ENCODE peak calls at places on chromosomes 4 and X, in ten cellular contexts. One of them, this sample, is unnamed.

GRCh38 chr4:5524900-5525299 is 183.5 kb downstream of the EVC2 start:
- DNase-seq in A549: no peak
- DNase-seq in cardiac muscle cell: peak
- DNase-seq in heart right ventricle: no peak
- DNase-seq in PC-9: no peak
- DNase-seq in Peyer's patch: no peak
- DNase-seq in DND-41: no peak
- DNase-seq in heart left ventricle: no peak
- DNase-seq in K562: no peak
- DNase-seq in testis: peak
- DNase-seq in this sample: no peak

GRCh38 chr4:123555500-123556273 is 159.1 kb downstream of the SPRY1 start:
- DNase-seq in A549: peak
- DNase-seq in cardiac muscle cell: peak
- DNase-seq in heart right ventricle: peak
- DNase-seq in PC-9: peak
- DNase-seq in Peyer's patch: peak
- DNase-seq in DND-41: peak
- DNase-seq in heart left ventricle: peak
- DNase-seq in K562: peak
- DNase-seq in testis: peak
- DNase-seq in this sample: peak

GRCh38 chrX:1673337-1673736 is 58.5 kb downstream of the ASMT start:
- DNase-seq in A549: peak
- DNase-seq in cardiac muscle cell: peak
- DNase-seq in heart right ventricle: no peak
- DNase-seq in PC-9: no peak
- DNase-seq in Peyer's patch: no peak
- DNase-seq in DND-41: peak
- DNase-seq in heart left ventricle: no peak
- DNase-seq in K562: peak
- DNase-seq in testis: peak
- DNase-seq in this sample: no peak

GRCh38 chr4:6633091-6633906 is 7.2 kb upstream of the MRFAP1 start:
- DNase-seq in A549: no peak
- DNase-seq in cardiac muscle cell: peak
- DNase-seq in heart right ventricle: no peak
- DNase-seq in PC-9: peak
- DNase-seq in Peyer's patch: no peak
- DNase-seq in DND-41: peak
- DNase-seq in heart left ventricle: no peak
- DNase-seq in K562: peak
- DNase-seq in testis: no peak
- DNase-seq in this sample: peak

GRCh38 chr4:133188433-133189175 is 39.5 kb downstream of the PCDH10 start:
- DNase-seq in A549: no peak
- DNase-seq in cardiac muscle cell: no peak
- DNase-seq in heart right ventricle: no peak
- DNase-seq in PC-9: no peak
- DNase-seq in Peyer's patch: no peak
- DNase-seq in DND-41: peak
- DNase-seq in heart left ventricle: no peak
- DNase-seq in K562: no peak
- DNase-seq in testis: no peak
- DNase-seq in this sample: no peak

GRCh38 chr4:73597594-73597993 is 22.6 kb downstream of the RASSF6 start:
- DNase-seq in A549: no peak
- DNase-seq in cardiac muscle cell: no peak
- DNase-seq in heart right ventricle: no peak
- DNase-seq in PC-9: no peak
- DNase-seq in Peyer's patch: no peak
- DNase-seq in DND-41: no peak
- DNase-seq in heart left ventricle: no peak
- DNase-seq in K562: no peak
- DNase-seq in testis: no peak
- DNase-seq in this sample: no peak

GRCh38 chr4:76744253-76744921 is 153.6 kb downstream of the SOWAHB start:
- DNase-seq in A549: no peak
- DNase-seq in cardiac muscle cell: peak
- DNase-seq in heart right ventricle: no peak
- DNase-seq in PC-9: no peak
- DNase-seq in Peyer's patch: no peak
- DNase-seq in DND-41: no peak
- DNase-seq in heart left ventricle: no peak
- DNase-seq in K562: no peak
- DNase-seq in testis: no peak
- DNase-seq in this sample: no peak

GRCh38 chrX:46793386-46794143 is 34.6 kb upstream of the SLC9A7 start:
- DNase-seq in A549: no peak
- DNase-seq in cardiac muscle cell: no peak
- DNase-seq in heart right ventricle: no peak
- DNase-seq in PC-9: peak
- DNase-seq in Peyer's patch: no peak
- DNase-seq in DND-41: no peak
- DNase-seq in heart left ventricle: no peak
- DNase-seq in K562: no peak
- DNase-seq in testis: no peak
- DNase-seq in this sample: no peak

GRCh38 chrX:64176876-64177275 is 28.6 kb downstream of the AMER1 start:
- DNase-seq in A549: no peak
- DNase-seq in cardiac muscle cell: no peak
- DNase-seq in heart right ventricle: no peak
- DNase-seq in PC-9: no peak
- DNase-seq in Peyer's patch: no peak
- DNase-seq in DND-41: no peak
- DNase-seq in heart left ventricle: no peak
- DNase-seq in K562: no peak
- DNase-seq in testis: no peak
- DNase-seq in this sample: no peak

GRCh38 chr4:128517739-128518510 is 230.3 kb upstream of the PGRMC2 start:
- DNase-seq in A549: peak
- DNase-seq in cardiac muscle cell: peak
- DNase-seq in heart right ventricle: peak
- DNase-seq in PC-9: peak
- DNase-seq in Peyer's patch: no peak
- DNase-seq in DND-41: no peak
- DNase-seq in heart left ventricle: peak
- DNase-seq in K562: peak
- DNase-seq in testis: peak
- DNase-seq in this sample: peak

GRCh38 chrX:100368167-100368566 is 41.9 kb downstream of the PCDH19 start:
- DNase-seq in A549: peak
- DNase-seq in cardiac muscle cell: peak
- DNase-seq in heart right ventricle: no peak
- DNase-seq in PC-9: no peak
- DNase-seq in Peyer's patch: no peak
- DNase-seq in DND-41: no peak
- DNase-seq in heart left ventricle: no peak
- DNase-seq in K562: peak
- DNase-seq in testis: peak
- DNase-seq in this sample: no peak

GRCh38 chrX:18613930-18614639 is 57.8 kb downstream of the RS1 start:
- DNase-seq in A549: no peak
- DNase-seq in cardiac muscle cell: no peak
- DNase-seq in heart right ventricle: no peak
- DNase-seq in PC-9: no peak
- DNase-seq in Peyer's patch: no peak
- DNase-seq in DND-41: no peak
- DNase-seq in heart left ventricle: no peak
- DNase-seq in K562: no peak
- DNase-seq in testis: no peak
- DNase-seq in this sample: no peak

DNA sequence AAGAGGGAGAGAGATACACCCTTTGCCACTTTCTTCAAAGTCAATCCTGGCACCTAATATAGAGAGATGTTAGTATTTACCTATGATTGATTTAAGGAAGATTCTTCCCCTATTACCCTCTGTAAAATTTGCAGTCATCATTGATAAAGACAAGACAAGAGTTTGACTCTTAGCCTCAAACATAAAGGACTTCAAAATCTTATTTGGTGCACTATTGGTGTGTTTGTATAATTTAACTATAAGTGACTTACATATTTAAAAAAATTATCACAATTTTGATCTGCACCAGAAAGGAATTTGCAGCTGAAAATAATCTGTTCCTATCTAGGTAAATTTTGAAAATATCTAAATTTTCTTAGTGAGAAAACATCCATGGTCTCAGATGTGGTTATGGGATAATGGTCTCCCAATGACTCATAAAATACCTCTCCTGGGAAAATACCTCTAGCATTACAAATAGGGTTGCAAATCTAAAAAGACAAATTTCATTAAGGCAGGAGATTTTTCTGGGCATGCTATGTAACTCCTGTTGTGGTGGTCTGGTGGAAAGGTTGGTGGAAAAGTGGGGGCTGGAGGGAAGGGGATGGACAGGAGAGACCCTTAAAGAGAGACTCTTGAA is 173.6 kb upstream of the MED14 start:
- DNase-seq in A549: peak
- DNase-seq in cardiac muscle cell: peak
- DNase-seq in heart right ventricle: no peak
- DNase-seq in PC-9: peak
- DNase-seq in Peyer's patch: no peak
- DNase-seq in DND-41: no peak
- DNase-seq in heart left ventricle: no peak
- DNase-seq in K562: no peak
- DNase-seq in testis: no peak
- DNase-seq in this sample: no peak
- H3K4me3 ChIP-seq in A549: no peak
- H3K4me3 ChIP-seq in cardiac muscle cell: no peak
- H3K4me3 ChIP-seq in heart right ventricle: no peak
- H3K4me3 ChIP-seq in PC-9: no peak
- H3K4me3 ChIP-seq in Peyer's patch: no peak
- H3K4me3 ChIP-seq in DND-41: no peak
- H3K4me3 ChIP-seq in heart left ventricle: no peak
- H3K4me3 ChIP-seq in K562: no peak
- H3K4me3 ChIP-seq in testis: no peak
- H3K4me3 ChIP-seq in this sample: no peak

DNA sequence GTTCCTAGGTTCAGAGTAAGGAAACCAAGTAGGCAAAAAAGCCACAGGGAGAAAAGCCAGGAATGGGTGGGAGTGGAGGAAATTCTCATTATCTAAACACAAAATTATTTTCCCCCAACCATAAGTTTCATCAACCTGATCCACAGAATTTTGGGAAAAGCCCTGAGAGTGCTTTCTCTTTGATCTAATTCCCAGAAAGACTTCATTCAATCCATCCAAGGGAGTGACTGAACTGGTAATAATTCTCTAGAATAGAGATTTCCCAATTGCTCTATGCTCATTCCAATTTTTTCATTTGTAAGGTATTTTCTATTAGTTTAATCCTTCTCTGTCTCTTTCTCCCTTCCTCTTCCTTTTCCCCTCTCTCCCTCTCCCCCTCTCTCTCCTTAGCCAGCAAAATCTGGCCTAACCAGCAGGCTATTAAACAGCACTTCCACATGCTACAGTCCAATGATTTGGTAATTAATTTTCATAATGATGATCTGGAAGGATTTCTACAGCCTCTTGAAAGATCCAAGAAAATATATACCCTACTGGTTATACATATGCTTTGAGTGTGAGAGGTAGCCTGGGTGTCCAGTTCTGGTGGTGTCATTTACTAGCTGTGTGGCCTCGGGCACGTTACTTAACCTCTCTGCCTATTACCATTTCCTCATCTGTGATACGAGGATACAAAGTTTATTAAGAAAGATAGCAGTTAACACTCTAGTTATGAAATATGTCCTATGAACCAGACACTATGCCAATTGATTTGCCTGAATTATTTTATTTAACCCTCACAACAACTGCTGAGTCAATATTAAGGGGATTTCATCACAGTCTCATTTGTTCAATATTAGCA is 251.6 kb upstream of the RASGEF1B start:
- DNase-seq in A549: no peak
- DNase-seq in cardiac muscle cell: no peak
- DNase-seq in heart right ventricle: no peak
- DNase-seq in PC-9: no peak
- DNase-seq in Peyer's patch: no peak
- DNase-seq in DND-41: no peak
- DNase-seq in heart left ventricle: no peak
- DNase-seq in K562: no peak
- DNase-seq in testis: no peak
- DNase-seq in this sample: no peak
- TF ChIP-seq CTCF in A549: no peak
- TF ChIP-seq CTCF in cardiac muscle cell: no peak
- TF ChIP-seq CTCF in heart right ventricle: no peak
- TF ChIP-seq CTCF in PC-9: no peak
- TF ChIP-seq CTCF in Peyer's patch: no peak
- TF ChIP-seq CTCF in DND-41: no peak
- TF ChIP-seq CTCF in heart left ventricle: no peak
- TF ChIP-seq CTCF in K562: no peak
- TF ChIP-seq CTCF in testis: no peak
- TF ChIP-seq CTCF in this sample: no peak

DNA sequence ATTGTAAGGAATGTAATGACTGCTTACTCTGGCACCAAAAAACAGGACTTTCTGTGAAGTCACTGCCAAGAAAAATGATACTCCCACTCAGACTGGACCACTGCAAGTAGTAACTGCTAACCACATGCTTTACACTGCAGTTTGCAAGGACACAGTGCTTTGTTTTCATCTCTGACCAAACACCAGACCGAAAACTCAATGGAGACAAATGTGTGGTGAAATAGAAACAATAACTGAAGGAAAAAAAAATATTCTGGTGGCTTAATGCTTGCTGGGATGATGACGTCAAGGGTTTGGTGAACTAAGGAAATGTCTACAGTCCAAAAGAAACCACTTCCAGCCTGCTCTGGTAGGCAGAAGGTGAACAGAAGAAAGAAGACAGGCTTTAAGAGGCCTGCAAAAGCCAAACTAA is 13.2 kb downstream of the GPC4 start:
- DNase-seq in A549: no peak
- DNase-seq in cardiac muscle cell: peak
- DNase-seq in heart right ventricle: no peak
- DNase-seq in PC-9: no peak
- DNase-seq in Peyer's patch: no peak
- DNase-seq in DND-41: peak
- DNase-seq in heart left ventricle: no peak
- DNase-seq in K562: no peak
- DNase-seq in testis: no peak
- DNase-seq in this sample: peak
- H3K27ac ChIP-seq in A549: no peak
- H3K27ac ChIP-seq in cardiac muscle cell: no peak
- H3K27ac ChIP-seq in heart right ventricle: no peak
- H3K27ac ChIP-seq in PC-9: no peak
- H3K27ac ChIP-seq in Peyer's patch: no peak
- H3K27ac ChIP-seq in DND-41: peak
- H3K27ac ChIP-seq in heart left ventricle: no peak
- H3K27ac ChIP-seq in K562: no peak
- H3K27ac ChIP-seq in testis: no peak
- H3K27ac ChIP-seq in this sample: peak

DNA sequence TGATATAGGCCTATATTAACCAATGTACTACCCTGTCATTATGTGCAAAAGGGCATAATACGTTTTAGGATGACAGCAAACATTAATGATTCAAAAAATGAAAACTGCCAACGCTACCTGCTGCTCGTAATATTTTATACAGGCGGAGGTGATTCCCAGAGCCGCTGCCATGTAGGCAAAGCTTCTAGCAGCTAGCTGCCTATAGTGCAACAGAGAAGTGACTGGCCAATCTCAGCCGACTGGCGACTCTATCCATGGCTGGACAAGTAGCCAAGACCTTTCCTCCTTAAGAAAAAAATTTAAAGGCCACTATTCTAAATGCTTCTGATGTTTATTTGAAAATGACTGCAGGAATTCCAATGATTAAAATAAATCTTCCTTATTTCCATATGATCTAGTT is 1.9 kb downstream of the PPARGC1A start:
- DNase-seq in A549: no peak
- DNase-seq in cardiac muscle cell: no peak
- DNase-seq in heart right ventricle: peak
- DNase-seq in PC-9: no peak
- DNase-seq in Peyer's patch: peak
- DNase-seq in DND-41: no peak
- DNase-seq in heart left ventricle: no peak
- DNase-seq in K562: no peak
- DNase-seq in testis: peak
- DNase-seq in this sample: no peak
- H3K4me3 ChIP-seq in A549: no peak
- H3K4me3 ChIP-seq in cardiac muscle cell: peak
- H3K4me3 ChIP-seq in heart right ventricle: peak
- H3K4me3 ChIP-seq in PC-9: no peak
- H3K4me3 ChIP-seq in Peyer's patch: peak
- H3K4me3 ChIP-seq in DND-41: no peak
- H3K4me3 ChIP-seq in heart left ventricle: peak
- H3K4me3 ChIP-seq in K562: no peak
- H3K4me3 ChIP-seq in testis: peak
- H3K4me3 ChIP-seq in this sample: peak

This sample was measured in ovary.